ENCODE peak calls at places on chromosomes 2 and 18, in four cellular contexts. J, X, K and S are unnamed samples.

GRCh38 chr2:156401863-156402262 is 34.3 kb upstream of the GPD2 start:
- DNase-seq in J (no peak), X (no peak), K (no peak), S (peak)

GRCh38 chr2:71004356-71004755 is 9.7 kb upstream of the TEX261 start:
- DNase-seq in J (no peak), X (no peak), K (no peak), S (no peak)

GRCh38 chr2:107588960-107589542 is 237.6 kb upstream of the RGPD4 start:
- DNase-seq in J (no peak), X (peak), K (no peak), S (peak)

GRCh38 chr2:20465716-20466391 is 19.0 kb downstream of the RHOB start:
- DNase-seq in J (no peak), X (peak), K (no peak), S (no peak)

GRCh38 chr2:27776097-27776496 is 4.6 kb downstream of the MRPL33 start:
- DNase-seq in J (peak), X (peak), K (no peak), S (no peak)

GRCh38 chr2:71455741-71456569 is 2.6 kb downstream of the DYSF start:
- DNase-seq in J (no peak), X (no peak), K (peak), S (no peak)

GRCh38 chr2:168278424-168278888 is 31.1 kb upstream of the STK39 start:
- DNase-seq in J (no peak), X (peak), K (no peak), S (no peak)

GRCh38 chr18:48504819-48505218 is 34.0 kb upstream of the CTIF start:
- DNase-seq in J (no peak), X (no peak), K (no peak), S (no peak)

GRCh38 chr2:85178154-85178553 is 45.0 kb downstream of the TCF7L1 start:
- DNase-seq in J (no peak), X (no peak), K (no peak), S (no peak)

GRCh38 chr2:108396845-108397244 is 19.1 kb downstream of the SULT1C4 start:
- DNase-seq in J (no peak), X (no peak), K (peak), S (peak)

GRCh38 chr2:219104107-219105050 is 43.7 kb upstream of the IHH start:
- DNase-seq in J (no peak), X (peak), K (peak), S (no peak)

GRCh38 chr2:98761267-98761781 is 30.4 kb upstream of the MGAT4A start:
- DNase-seq in J (no peak), X (no peak), K (no peak), S (no peak)

GRCh38 chr2:73494031-73494430 is 108.4 kb downstream of the ALMS1 start:
- DNase-seq in J (no peak), X (no peak), K (no peak), S (no peak)

GRCh38 chr18:36372902-36373301 is 75.4 kb downstream of the FHOD3 start:
- DNase-seq in J (no peak), X (no peak), K (peak), S (no peak)

GRCh38 chr18:26536032-26536431 is 12.3 kb downstream of the KCTD1 start:
- DNase-seq in J (no peak), X (no peak), K (no peak), S (no peak)

GRCh38 chr2:49210191-49210590 is 55.9 kb upstream of the FSHR start:
- DNase-seq in J (no peak), X (no peak), K (no peak), S (no peak)

GRCh38 chr18:63079114-63079513 is 240.5 kb downstream of the BCL2 start:
- DNase-seq in J (no peak), X (no peak), K (peak), S (peak)

GRCh38 chr2:30732876-30733275 is 74.4 kb downstream of the CAPN13 start:
- DNase-seq in J (no peak), X (no peak), K (no peak), S (no peak)

GRCh38 chr2:174623690-174624089 is 26.1 kb upstream of the WIPF1 start:
- DNase-seq in J (no peak), X (no peak), K (no peak), S (no peak)

GRCh38 chr2:143473206-143473605 is 344.0 kb downstream of the ARHGAP15 start:
- DNase-seq in J (no peak), X (no peak), K (no peak), S (no peak)

GRCh38 chr2:134020608-134021007 is 233.3 kb upstream of the MGAT5 start:
- DNase-seq in J (no peak), X (no peak), K (no peak), S (no peak)

GRCh38 chr2:7930800-7931635 is 750.8 kb upstream of the ID2 start:
- DNase-seq in J (peak), X (no peak), K (no peak), S (peak)

GRCh38 chr2:176321916-176322315 is 52.7 kb downstream of the MTX2 start:
- DNase-seq in J (no peak), X (no peak), K (no peak), S (no peak)

GRCh38 chr2:222613715-222614331 is 42.1 kb downstream of the FARSB start:
- DNase-seq in J (no peak), X (peak), K (peak), S (peak)

GRCh38 chr18:8706981-8707940 is 1.9 kb downstream of the MTCL1 start:
- DNase-seq in J (peak), X (peak), K (peak), S (peak)

GRCh38 chr18:378039-378438 is 110.2 kb upstream of the THOC1 start:
- DNase-seq in J (no peak), X (no peak), K (no peak), S (no peak)

GRCh38 chr2:178072383-178073301 is at the start of gene PDE11A:
- DNase-seq in J (peak), X (peak), K (peak), S (peak)

GRCh38 chr18:79872852-79873444 is 75.2 kb downstream of the KCNG2 start:
- DNase-seq in J (no peak), X (no peak), K (no peak), S (no peak)

GRCh38 chr2:237156131-237156856 is 70.6 kb downstream of the COPS8 start:
- DNase-seq in J (peak), X (no peak), K (no peak), S (no peak)

GRCh38 chr18:3597159-3597977 is 147.4 kb downstream of the TGIF1 start:
- DNase-seq in J (no peak), X (no peak), K (no peak), S (no peak)

GRCh38 chr2:233063269-233063975 is 3.3 kb downstream of the INPP5D start:
- DNase-seq in J (no peak), X (no peak), K (no peak), S (no peak)

GRCh38 chr2:70834106-70834505 is 1.5 kb downstream of the CD207 start:
- DNase-seq in J (no peak), X (no peak), K (no peak), S (no peak)

GRCh38 chr2:79162801-79163200 is 3.2 kb upstream of the REG3A start:
- DNase-seq in J (no peak), X (no peak), K (no peak), S (no peak)

GRCh38 chr18:57970356-57971095 is 73.5 kb upstream of the NEDD4L start:
- DNase-seq in J (no peak), X (peak), K (no peak), S (no peak)

GRCh38 chr2:233819884-233820765 is 34.2 kb downstream of the HJURP start:
- DNase-seq in J (no peak), X (no peak), K (no peak), S (no peak)